ENCODE peak calls at places on chromosomes 4 and X, in five cellular contexts. A is left ventricle myocardium inferior, C is K562, O is heart left ventricle, P is fibroblast of lung. Z is an unnamed sample. For H3K4me1 and H3K9me3, the result is how much of the 10 kb centered on the place peaks cover.

GRCh38 chr4:128524311-128524710 is 236.7 kb upstream of the PGRMC2 start:
- DNase-seq in A (peak), C (no peak), O (no peak), P (peak), Z (no peak)

GRCh38 chr4:23887989-23888388 is 1.9 kb downstream of the PPARGC1A start:
- DNase-seq in A (no peak), C (no peak), O (no peak), P (no peak), Z (peak)

GRCh38 chrX:64204701-64205440 is 637 bp downstream of the AMER1 start:
- DNase-seq in A (peak), C (peak), O (peak), P (peak), Z (peak)

GRCh38 chrX:104288961-104289360 is 34.2 kb upstream of the ESX1 start:
- DNase-seq in A (no peak), C (no peak), O (no peak), P (no peak), Z (no peak)

GRCh38 chrX:149567621-149568417 is 18.1 kb upstream of the HSFX3 start:
- DNase-seq in A (no peak), C (no peak), O (no peak), P (no peak), Z (no peak)

GRCh38 chrX:45143455-45143854 is 57.2 kb downstream of the DIPK2B start:
- DNase-seq in A (no peak), C (no peak), O (no peak), P (no peak), Z (no peak)

GRCh38 chr4:91087743-91088142 is 960.5 kb downstream of the CCSER1 start:
- DNase-seq in A (no peak), C (no peak), O (no peak), P (no peak), Z (no peak)

GRCh38 chr4:3526456-3526855 is 5.8 kb downstream of the LRPAP1 start:
- DNase-seq in A (no peak), C (no peak), O (no peak), P (no peak), Z (no peak)

GRCh38 chr4:33054161-33054560 is 2334.0 kb downstream of the PCDH7 start:
- DNase-seq in A (no peak), C (no peak), O (no peak), P (no peak), Z (no peak)

GRCh38 chr4:125268065-125268755 is 46.5 kb upstream of the FAT4 start:
- DNase-seq in A (no peak), C (no peak), O (no peak), P (peak), Z (no peak)

GRCh38 chr4:12399781-12400180 is 971.1 kb upstream of the HS3ST1 start:
- DNase-seq in A (no peak), C (no peak), O (no peak), P (peak), Z (no peak)

GRCh38 chr4:107853444-107854325 is 29.0 kb downstream of the SGMS2 start:
- DNase-seq in A (no peak), C (no peak), O (no peak), P (peak), Z (no peak)

GRCh38 chr4:107856901-107857300 is 32.2 kb downstream of the SGMS2 start:
- DNase-seq in A (no peak), C (no peak), O (no peak), P (no peak), Z (no peak)

GRCh38 chr4:107855723-107856122 is 31.0 kb downstream of the SGMS2 start:
- DNase-seq in A (no peak), C (no peak), O (no peak), P (no peak), Z (no peak)

GRCh38 chr4:107857741-107858140 is 33.0 kb downstream of the SGMS2 start:
- DNase-seq in A (no peak), C (no peak), O (no peak), P (no peak), Z (no peak)

DNA sequence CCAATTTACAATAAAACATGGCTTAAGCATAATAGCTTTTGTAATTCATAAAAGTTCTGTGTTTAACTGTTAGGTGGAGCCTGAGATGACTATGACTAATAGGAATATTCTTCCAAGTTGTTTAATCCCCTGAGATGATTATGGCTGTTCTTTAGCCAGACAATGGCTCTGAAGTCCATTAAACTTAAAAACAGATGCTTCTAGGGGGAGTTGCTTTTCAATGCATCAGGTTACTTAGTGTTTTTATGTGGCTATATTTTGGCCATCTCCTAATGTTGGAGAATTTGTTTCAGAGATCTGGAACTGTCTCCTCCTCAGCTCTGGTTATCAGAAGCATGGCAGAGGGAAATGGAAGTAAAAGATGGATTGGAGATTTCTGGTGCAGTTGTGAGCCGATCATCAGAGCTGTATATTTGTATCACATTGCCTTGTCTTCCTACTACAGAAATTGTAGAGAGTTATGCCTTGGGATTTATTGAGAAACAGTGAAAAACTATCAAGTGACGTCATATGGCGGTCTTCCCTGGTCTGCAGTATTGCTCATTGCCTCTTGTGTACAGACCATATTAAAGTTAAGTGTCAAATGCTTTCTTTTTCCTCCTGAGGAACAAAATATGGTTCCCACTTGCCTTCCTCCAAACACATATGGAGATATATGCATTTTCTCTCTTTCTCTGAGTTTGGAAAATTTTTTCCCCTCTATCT is 29.7 kb downstream of the SGMS2 start:
- DNase-seq in A (no peak), C (no peak), O (no peak), P (peak), Z (no peak)
- H3K4me1 ChIP-seq in A (half or more), C (under half), O (half or more), P (under half), Z (under half)

GRCh38 chrX:526295-527224 is 104.0 kb upstream of the SHOX start:
- DNase-seq in A (no peak), C (no peak), O (no peak), P (no peak), Z (no peak)

GRCh38 chrX:519741-520140 is 110.8 kb upstream of the SHOX start:
- DNase-seq in A (no peak), C (no peak), O (no peak), P (no peak), Z (no peak)

GRCh38 chrX:525134-525533 is 105.5 kb upstream of the SHOX start:
- DNase-seq in A (no peak), C (no peak), O (no peak), P (no peak), Z (no peak)

GRCh38 chrX:522456-522855 is 108.1 kb upstream of the SHOX start:
- DNase-seq in A (no peak), C (no peak), O (no peak), P (no peak), Z (no peak)
- H3K9me3 ChIP-seq in A (under half), C (under half), O (under half), P (under half), Z (under half)

GRCh38 chr4:89486042-89486441 is 178.4 kb upstream of the GPRIN3 start:
- DNase-seq in A (no peak), C (no peak), O (no peak), P (peak), Z (no peak)
- TF ChIP-seq CTCF in A (peak), C (no peak), O (peak), P (peak), Z (no peak)

GRCh38 chr4:184649026-184649970 is at the start of the genes CASP3 and PRIMPOL:
- DNase-seq in A (peak), C (peak), O (peak), P (peak), Z (peak)

GRCh38 chr4:184648220-184649025 is 824 bp downstream of the CASP3 start:
- DNase-seq in A (peak), C (peak), O (peak), P (peak), Z (peak)

GRCh38 chr4:184649971-184650855 is 675 bp downstream of the PRIMPOL start:
- DNase-seq in A (no peak), C (peak), O (peak), P (peak), Z (no peak)

GRCh38 chr4:184645904-184646610 is 3.2 kb downstream of the CASP3 start:
- DNase-seq in A (no peak), C (no peak), O (no peak), P (no peak), Z (no peak)

DNA sequence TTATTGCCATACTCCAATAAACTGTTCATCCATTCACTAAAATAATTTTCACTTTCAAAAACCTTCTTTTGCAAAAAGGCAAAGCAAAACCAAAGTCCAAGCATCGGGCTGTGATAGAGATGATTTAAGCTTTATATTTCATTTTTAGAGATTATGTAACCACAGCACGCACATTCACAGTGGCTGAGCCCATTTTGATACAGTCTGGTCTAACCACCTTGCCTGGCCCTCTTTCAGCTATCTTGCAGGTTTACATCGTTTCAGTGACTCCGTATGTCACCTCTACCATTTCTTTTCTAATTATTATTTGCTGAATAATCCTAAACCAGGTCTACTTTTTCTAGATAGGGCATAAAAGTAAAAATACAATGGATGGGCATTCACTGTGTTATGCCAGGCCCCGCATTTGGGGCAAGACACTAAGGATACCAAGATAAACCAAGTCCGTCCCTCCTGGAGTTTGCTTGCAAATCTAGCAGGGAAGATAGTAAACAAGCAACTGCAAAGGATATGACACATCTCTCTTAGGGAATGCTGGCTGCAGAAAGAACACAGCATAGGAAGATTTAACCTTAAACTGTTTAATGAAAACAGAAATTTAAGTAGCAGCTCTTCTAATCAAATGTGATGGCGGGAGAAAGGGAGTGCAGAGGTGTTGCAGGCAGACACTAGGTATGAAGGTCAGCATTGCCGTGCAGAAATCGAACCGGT is 1.7 kb downstream of the CASP3 start:
- DNase-seq in A (no peak), C (no peak), O (no peak), P (peak), Z (no peak)
- H3K4me1 ChIP-seq in A (half or more), C (under half), O (half or more), P (under half), Z (under half)

GRCh38 chrX:41846714-41847113 is 76.6 kb downstream of the CASK start:
- DNase-seq in A (no peak), C (no peak), O (no peak), P (no peak), Z (no peak)
- H3K9me3 ChIP-seq in A (half or more), C (under half), O (half or more), P (under half), Z (under half)

DNA sequence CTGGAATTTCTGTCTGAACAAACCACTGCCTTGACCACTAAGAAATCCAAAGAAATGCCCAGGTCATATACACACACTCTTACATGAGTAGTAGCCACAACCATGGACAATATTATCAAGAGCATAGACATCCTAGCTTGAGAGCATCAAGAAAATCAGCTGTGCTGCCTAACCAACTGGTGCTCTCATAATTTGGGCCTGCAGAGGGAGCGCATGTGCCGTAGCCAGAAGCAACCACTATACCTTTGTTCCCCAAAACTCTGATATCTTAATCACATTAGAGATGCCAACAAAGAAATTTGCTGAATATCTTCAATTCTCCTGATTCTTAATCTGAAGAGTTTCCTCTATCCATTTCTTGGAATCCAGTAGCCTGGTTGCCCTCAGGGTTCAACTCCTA is 163.6 kb downstream of the ZNF674 start:
- DNase-seq in A (no peak), C (peak), O (no peak), P (no peak), Z (peak)
- TF ChIP-seq CTCF in A (peak), C (peak), O (no peak), P (peak), Z (peak)

DNA sequence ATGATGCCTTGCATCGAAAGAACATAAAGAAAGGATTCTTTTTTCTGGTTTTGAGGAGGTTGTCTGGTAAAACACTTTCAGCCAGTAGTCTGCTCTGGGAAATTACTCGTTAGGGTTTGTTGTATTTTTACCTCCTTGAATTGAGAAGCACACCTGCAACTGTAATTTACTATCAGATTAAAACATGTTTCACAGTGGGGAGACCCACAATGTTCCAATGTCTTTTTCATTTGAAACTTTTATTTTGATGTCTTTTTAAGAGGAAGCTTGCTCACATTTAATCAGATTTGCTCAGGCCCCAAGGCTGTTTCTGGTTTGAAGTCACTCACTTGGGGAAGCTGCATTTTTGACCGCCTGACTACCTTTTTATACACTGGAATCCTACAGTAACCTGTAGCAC is 12.0 kb downstream of the TMEM154 start:
- DNase-seq in A (no peak), C (no peak), O (no peak), P (no peak), Z (no peak)
- H3K4me1 ChIP-seq in A (under half), C (under half), O (under half), P (under half), Z (under half)

DNA sequence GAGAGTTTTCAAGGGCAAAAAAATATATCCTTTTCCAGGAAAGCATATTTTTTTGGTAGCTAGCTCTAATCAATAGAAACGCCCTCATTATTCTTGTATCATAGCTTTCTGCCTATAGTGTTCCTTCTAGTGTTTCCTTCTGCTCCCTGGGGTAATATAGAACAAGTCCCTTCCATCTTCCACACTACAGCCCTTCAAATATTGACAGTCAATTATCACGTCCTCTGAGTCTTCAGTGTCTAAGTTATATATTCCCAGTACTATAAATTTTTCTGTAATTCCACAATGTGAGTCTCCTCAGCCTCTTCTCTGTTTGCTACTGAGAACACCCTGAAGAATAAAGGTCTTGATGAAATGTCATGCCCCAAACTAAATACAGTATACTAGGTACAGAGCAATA is 1088.0 kb upstream of the PCDH7 start:
- DNase-seq in A (no peak), C (no peak), O (no peak), P (no peak), Z (no peak)
- H3K9me3 ChIP-seq in A (under half), C (under half), O (under half), P (under half), Z (under half)

DNA sequence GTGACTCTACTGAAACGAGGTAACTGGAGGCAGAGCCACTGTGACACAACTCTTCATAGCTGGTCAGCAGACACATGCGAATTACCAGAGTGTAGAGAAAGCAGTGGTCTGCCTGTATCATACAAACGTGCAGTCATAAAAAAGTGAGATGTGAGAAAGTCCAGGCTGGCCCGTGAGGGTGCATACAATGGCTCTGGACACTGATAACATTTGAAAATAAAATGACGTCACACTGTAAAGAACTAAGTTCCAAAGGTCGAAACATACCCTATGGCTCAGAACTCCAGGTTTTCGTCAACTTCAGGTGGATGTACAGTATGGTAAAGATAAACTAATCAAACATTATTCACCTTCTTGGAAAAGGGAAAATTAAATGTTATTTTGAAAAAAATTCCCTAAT is 95.7 kb downstream of the SHISA3 start:
- DNase-seq in A (no peak), C (no peak), O (no peak), P (no peak), Z (no peak)
- TF ChIP-seq CTCF in A (no peak), C (no peak), O (no peak), P (no peak), Z (no peak)

Z was measured in BE2C.